ENCODE peak calls at places on chromosome 12, in six cellular contexts. E, S, N, A, J and U are unnamed samples.

GRCh38 chr12:12338528-12339168 is 11.4 kb downstream of the MANSC1 start:
- DNase-seq in J (peak), S (no peak), N (no peak), A (no peak), E (no peak), U (no peak)

GRCh38 chr12:80017261-80017870 is 82.0 kb upstream of the OTOGL start:
- DNase-seq in J (no peak), N (no peak), A (no peak), E (no peak), S (no peak), U (no peak)

GRCh38 chr12:108635201-108635996 is 1.7 kb upstream of the SELPLG start:
- DNase-seq in N (peak), J (no peak), E (no peak), S (no peak), A (no peak), U (no peak)

GRCh38 chr12:59088673-59089072 is 168.4 kb upstream of the LRIG3 start:
- DNase-seq in E (no peak), A (no peak), S (no peak), J (no peak), N (no peak), U (no peak)

GRCh38 chr12:21296751-21297406 is 37.8 kb downstream of the SLCO1A2 start:
- DNase-seq in A (no peak), E (no peak), S (no peak), J (peak), N (no peak), U (peak)

GRCh38 chr12:42935756-42936155 is 346.2 kb upstream of the PRICKLE1 start:
- DNase-seq in J (peak), A (no peak), S (no peak), N (no peak), E (no peak), U (no peak)

GRCh38 chr12:124938606-124939427 is 24.4 kb upstream of the UBC start:
- DNase-seq in N (peak), A (peak), E (no peak), J (peak), S (no peak), U (peak)

GRCh38 chr12:52151859-52152783 is 39.7 kb downstream of the KRT80 start:
- DNase-seq in E (no peak), S (peak), J (peak), N (peak), A (peak), U (peak)

GRCh38 chr12:76720068-76720467 is 43.8 kb upstream of the ZDHHC17 start:
- DNase-seq in A (no peak), N (no peak), E (no peak), J (peak), S (no peak), U (no peak)

GRCh38 chr12:15629108-15629507 is 160.1 kb downstream of the EPS8 start:
- DNase-seq in N (no peak), J (peak), S (peak), E (peak), A (no peak), U (peak)

GRCh38 chr12:53235164-53235563 is 3.2 kb upstream of the RARG start:
- DNase-seq in A (no peak), N (no peak), J (no peak), E (no peak), S (no peak), U (no peak)